ENCODE peak calls at places on chromosomes 11 and 22, in six cellular contexts. T, G, U, P, N and O are unnamed samples.

GRCh38 chr11:35794850-35795249 is 132.3 kb downstream of the TRIM44 start:
- DNase-seq in U (peak), N (no peak), G (no peak), P (no peak), T (peak), O (no peak)

GRCh38 chr11:66259225-66259624 is 9.2 kb upstream of the RAB1B start:
- DNase-seq in G (no peak), P (no peak), T (no peak), U (no peak), N (no peak), O (no peak)

GRCh38 chr11:396511-396947 is 2.5 kb downstream of the PKP3 start:
- DNase-seq in T (no peak), P (no peak), N (no peak), G (no peak), U (no peak), O (no peak)

GRCh38 chr11:8156877-8157276 is 11.9 kb downstream of the RIC3 start:
- DNase-seq in N (no peak), T (no peak), U (no peak), G (no peak), P (no peak), O (no peak)

GRCh38 chr11:86906198-86906597 is 49.0 kb downstream of the FZD4 start:
- DNase-seq in G (no peak), T (no peak), N (no peak), P (no peak), U (no peak), O (no peak)

GRCh38 chr11:14390669-14391068 is 31.7 kb upstream of the RRAS2 start:
- DNase-seq in N (no peak), P (no peak), U (no peak), T (no peak), G (no peak), O (no peak)

GRCh38 chr11:72352859-72353551 is 81.3 kb downstream of the CLPB start:
- DNase-seq in T (no peak), N (no peak), P (no peak), U (peak), G (no peak), O (no peak)

GRCh38 chr11:504994-505344 is 2.1 kb downstream of the RNH1 start:
- DNase-seq in T (no peak), G (no peak), P (no peak), U (no peak), N (no peak), O (no peak)

GRCh38 chr22:40396882-40397281 is 26.5 kb downstream of the SGSM3 start:
- DNase-seq in P (no peak), T (no peak), G (peak), U (peak), N (no peak), O (no peak)

GRCh38 chr22:39363751-39364484 is 14.1 kb downstream of the SYNGR1 start:
- DNase-seq in T (no peak), G (no peak), U (no peak), N (no peak), P (no peak), O (no peak)

GRCh38 chr11:70383664-70384395 is 14.5 kb upstream of the CTTN start:
- DNase-seq in U (no peak), G (no peak), T (no peak), N (no peak), P (no peak), O (peak)

GRCh38 chr22:28112548-28113043 is 193.5 kb upstream of the PITPNB start:
- DNase-seq in P (no peak), T (no peak), N (no peak), G (peak), U (peak), O (no peak)